ENCODE peak calls at places on chromosome 22, in ten cellular contexts. H, T, G, Q, J, C, Y, P, X and K are unnamed samples.

GRCh38 chr22:49906071-49906798 is 12.0 kb downstream of the ALG12 start:
- DNase-seq in H (no peak), T (no peak), G (no peak), Q (no peak), J (no peak), C (no peak), Y (no peak), P (no peak), X (no peak), K (no peak)

GRCh38 chr22:35305525-35306070 is 5.9 kb downstream of the TOM1 start:
- DNase-seq in H (no peak), T (no peak), G (no peak), Q (no peak), J (no peak), C (no peak), Y (no peak), P (peak; percentile 25), X (no peak), K (no peak)

GRCh38 chr22:48594016-48594756 is 1233.5 kb downstream of the BRD1 start:
- DNase-seq in H (no peak), T (no peak), G (no peak), Q (no peak), J (no peak), C (no peak), Y (no peak), P (no peak), X (no peak), K (no peak)

GRCh38 chr22:48893288-48894063 is 934.2 kb downstream of the BRD1 start:
- DNase-seq in H (no peak), T (no peak), G (no peak), Q (no peak), J (no peak), C (no peak), Y (no peak), P (no peak), X (no peak), K (no peak)

GRCh38 chr22:28773461-28773867 is 969 bp downstream of the CCDC117 start:
- DNase-seq in H (no peak), T (no peak), G (no peak), Q (no peak), J (no peak), C (no peak), Y (peak; percentile 69), P (no peak), X (peak; percentile 8), K (no peak)

GRCh38 chr22:22952531-22953295 is 65.1 kb downstream of the IGLL5 start:
- DNase-seq in H (no peak), T (no peak), G (no peak), Q (no peak), J (no peak), C (no peak), Y (no peak), P (no peak), X (no peak), K (no peak)

GRCh38 chr22:39466228-39467006 is 9.6 kb downstream of the MGAT3 start:
- DNase-seq in H (no peak), T (no peak), G (no peak), Q (no peak), J (no peak), C (no peak), Y (no peak), P (peak; percentile 79), X (no peak), K (peak; percentile 77)

GRCh38 chr22:50481045-50481439 is 301 bp upstream of the ADM2 start:
- DNase-seq in H (no peak), T (no peak), G (no peak), Q (no peak), J (no peak), C (no peak), Y (no peak), P (no peak), X (no peak), K (no peak)

GRCh38 chr22:49966716-49967332 is 6.3 kb downstream of the PIM3 start:
- DNase-seq in H (peak; percentile 38), T (peak; percentile 29), G (peak; percentile 51), Q (peak; percentile 42), J (peak; percentile 61), C (peak; percentile 23), Y (no peak), P (peak; percentile 91), X (no peak), K (peak; percentile 66)

GRCh38 chr22:40951795-40952602 is 821 bp downstream of the RBX1 start:
- DNase-seq in H (no peak), T (no peak), G (no peak), Q (no peak), J (no peak), C (no peak), Y (peak; percentile 15), P (no peak), X (no peak), K (no peak)
- TF ChIP-seq POLR2A in H (peak; percentile 28), T (no peak), G (peak; percentile 81), Q (no peak), J (no peak), C (no peak), Y (no peak), P (no peak), X (peak; percentile 24), K (no peak)

GRCh38 chr22:38080847-38081635 is 2.9 kb downstream of the SLC16A8 start:
- DNase-seq in H (no peak), T (peak; percentile 42), G (peak; percentile 22), Q (peak; percentile 49), J (peak; percentile 19), C (no peak), Y (peak; percentile 14), P (peak; percentile 74), X (no peak), K (peak; percentile 66)

GRCh38 chr22:38081636-38081940 is 2.4 kb downstream of the SLC16A8 start:
- DNase-seq in H (no peak), T (no peak), G (no peak), Q (no peak), J (no peak), C (no peak), Y (no peak), P (no peak), X (no peak), K (no peak)

GRCh38 chr22:38081941-38082828 is 1.8 kb downstream of the SLC16A8 start:
- DNase-seq in H (no peak), T (no peak), G (no peak), Q (peak; percentile 48), J (no peak), C (no peak), Y (no peak), P (no peak), X (no peak), K (no peak)

GRCh38 chr22:38079804-38080203 is 4.2 kb downstream of the SLC16A8 start:
- DNase-seq in H (no peak), T (no peak), G (no peak), Q (no peak), J (no peak), C (no peak), Y (no peak), P (peak; percentile 63), X (no peak), K (no peak)

DNA sequence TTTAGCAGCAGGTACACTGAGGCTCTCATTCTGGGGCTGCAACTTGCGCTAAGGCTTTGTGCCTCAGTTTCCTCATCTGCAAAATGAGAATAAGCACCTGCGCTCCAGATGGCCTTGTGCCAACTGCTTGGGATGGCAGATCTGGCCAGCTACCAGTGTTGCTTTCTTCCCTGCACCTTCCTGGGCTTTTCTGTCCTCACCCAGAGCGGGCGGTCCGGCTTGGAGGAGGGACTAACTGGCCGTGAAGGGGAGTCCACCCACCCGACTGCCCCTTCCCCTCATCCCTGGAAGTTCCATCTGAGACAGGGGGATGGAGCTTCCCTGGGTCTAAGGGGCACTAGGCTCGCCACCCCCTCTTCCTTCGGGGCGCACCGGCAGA is 3.5 kb downstream of the SLC16A8 start:
- DNase-seq in H (no peak), T (no peak), G (no peak), Q (no peak), J (peak; percentile 17), C (no peak), Y (no peak), P (no peak), X (no peak), K (no peak)
- H3K4me1 ChIP-seq in H (peaks cover 23% of the 10 kb centered on the region), T (peaks cover 23% of the 10 kb centered on the region), G (peaks cover 22% of the 10 kb centered on the region), Q (peaks cover 24% of the 10 kb centered on the region), J (peaks cover 10% of the 10 kb centered on the region), C (peaks cover 14% of the 10 kb centered on the region), Y (no peaks in the 10 kb centered on the region), P (peaks cover 24% of the 10 kb centered on the region), X (no peaks in the 10 kb centered on the region), K (peaks cover 17% of the 10 kb centered on the region)

DNA sequence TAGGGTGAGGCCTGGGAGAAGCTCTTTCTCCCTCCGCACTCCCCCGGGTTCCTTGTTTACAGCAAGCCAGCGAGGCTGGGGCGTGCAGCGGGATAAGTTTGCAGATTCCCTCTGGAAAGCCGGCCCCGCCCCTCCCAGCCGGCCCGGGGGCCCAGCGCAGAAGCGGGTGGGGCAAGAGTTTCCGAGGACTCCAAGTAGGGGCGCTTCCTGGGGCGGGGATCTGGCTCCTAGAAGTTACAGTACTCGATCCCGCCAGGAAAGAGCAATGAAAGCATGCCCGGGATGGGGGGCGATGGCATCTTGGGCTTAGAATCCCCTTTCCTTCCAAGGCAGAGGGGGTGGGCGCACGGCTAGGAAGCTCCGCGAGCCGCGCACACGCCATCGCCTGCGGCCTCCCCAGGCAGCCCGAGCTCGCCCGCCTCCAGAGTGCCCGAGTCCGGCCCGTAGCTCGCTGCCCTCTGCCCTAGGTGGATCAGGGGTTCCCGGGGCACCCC is 385 bp downstream of the TST start:
- DNase-seq in H (peak; percentile 51), T (peak; percentile 71), G (peak; percentile 86), Q (peak; percentile 80), J (peak; percentile 87), C (no peak), Y (peak; percentile 55), P (peak; percentile 81), X (no peak), K (peak; percentile 21)
- H3K4me3 ChIP-seq in H (peak overlapping the region; percentile 97), T (peak overlapping the region; percentile 93), G (peak overlapping the region; percentile 96), Q (peak overlapping the region; percentile 71), J (peak overlapping the region; percentile 87), C (peak overlapping the region; percentile 98), Y (peak overlapping the region; percentile 80), P (peak overlapping the region; percentile 91), X (peak overlapping the region; percentile 98), K (peak overlapping the region; percentile 91)

GRCh38 chr22:31347251-31348008 is 1.3 kb upstream of the PATZ1 start:
- DNase-seq in H (peak; percentile 63), T (peak; percentile 71), G (peak; percentile 72), Q (peak; percentile 81), J (peak; percentile 63), C (peak; percentile 47), Y (peak; percentile 62), P (peak; percentile 90), X (peak; percentile 20), K (peak; percentile 77)

GRCh38 chr22:31345331-31346254 is 553 bp downstream of the PATZ1 start:
- DNase-seq in H (peak; percentile 86), T (peak; percentile 88), G (peak; percentile 88), Q (peak; percentile 89), J (peak; percentile 85), C (peak; percentile 75), Y (peak; percentile 83), P (peak; percentile 96), X (peak; percentile 62), K (peak; percentile 91)

GRCh38 chr22:31346255-31346732 is at the start of gene PATZ1:
- DNase-seq in H (peak; percentile 73), T (peak; percentile 82), G (peak; percentile 78), Q (peak; percentile 82), J (peak; percentile 84), C (peak; percentile 63), Y (peak; percentile 72), P (peak; percentile 93), X (peak; percentile 56), K (peak; percentile 89)

GRCh38 chr22:31348766-31349165 is 2.6 kb upstream of the PATZ1 start:
- DNase-seq in H (no peak), T (no peak), G (no peak), Q (no peak), J (no peak), C (no peak), Y (no peak), P (no peak), X (no peak), K (no peak)

GRCh38 chr22:31346733-31347250 is 646 bp upstream of the PATZ1 start:
- DNase-seq in H (peak; percentile 67), T (peak; percentile 56), G (peak; percentile 57), Q (peak; percentile 73), J (peak; percentile 61), C (no peak), Y (peak; percentile 33), P (peak; percentile 93), X (peak; percentile 42), K (peak; percentile 75)
- TF ChIP-seq POLR2A in H (no peak), T (no peak), G (no peak), Q (no peak), J (no peak), C (no peak), Y (no peak), P (no peak), X (peak; percentile 28), K (no peak)